ENCODE peak calls at places on chromosomes 6 and 20, in ten cellular contexts. H is SK-N-SH; P is CD8-positive, alpha-beta memory T cell; K is BJ; R is ascending aorta; E is mesenchymal stem cell; F is endodermal cell; L is IMR-90; O is heart right ventricle; J is kidney epithelial cell. U is an unnamed sample. For H3K36me3 and H3K27me3, the result is how much of the 10 kb centered on the place peaks cover.

GRCh38 chr6:42981866-42982265 is 2.5 kb upstream of the PPP2R5D start:
- DNase-seq in F (no peak), R (no peak), K (no peak), L (no peak), H (no peak), J (no peak), O (no peak), P (no peak), E (no peak), U (no peak)

GRCh38 chr6:128057541-128058335 is 156.9 kb upstream of the THEMIS start:
- DNase-seq in E (peak), K (peak), R (no peak), F (no peak), P (no peak), H (no peak), L (peak), O (no peak), J (no peak), U (peak)

GRCh38 chr6:17240803-17241500 is 40.2 kb upstream of the RBM24 start:
- DNase-seq in H (no peak), F (no peak), E (no peak), J (no peak), L (no peak), R (no peak), O (no peak), K (no peak), P (no peak), U (no peak)

GRCh38 chr20:53033176-53033575 is 61.0 kb downstream of the TSHZ2 start:
- DNase-seq in P (no peak), F (no peak), L (no peak), K (no peak), E (no peak), J (no peak), O (no peak), H (no peak), R (no peak), U (no peak)

GRCh38 chr6:64224819-64225218 is 589.2 kb downstream of the PHF3 start:
- DNase-seq in J (no peak), F (no peak), K (no peak), P (no peak), E (no peak), H (no peak), R (no peak), O (peak), L (peak), U (no peak)

GRCh38 chr20:49695830-49696229 is 17.8 kb downstream of the B4GALT5 start:
- DNase-seq in F (no peak), P (no peak), K (no peak), J (no peak), E (no peak), L (no peak), O (no peak), R (no peak), H (no peak), U (no peak)

GRCh38 chr20:12207875-12208274 is 290.2 kb downstream of the BTBD3 start:
- DNase-seq in K (no peak), H (peak), F (peak), R (no peak), J (peak), L (peak), E (peak), P (no peak), O (peak), U (peak)

GRCh38 chr6:47042238-47042843 is at the start of gene ADGRF1:
- DNase-seq in O (no peak), J (peak), H (no peak), K (no peak), R (no peak), E (no peak), F (no peak), L (no peak), P (no peak), U (no peak)

GRCh38 chr6:90397929-90398674 is 101.5 kb upstream of the BACH2 start:
- DNase-seq in H (peak), F (peak), L (peak), J (no peak), O (no peak), E (peak), P (peak), K (no peak), R (no peak), U (peak)

GRCh38 chr6:33861722-33862121 is 57.9 kb upstream of the MLN start:
- DNase-seq in H (no peak), K (no peak), P (no peak), E (no peak), F (no peak), J (no peak), O (no peak), R (no peak), L (no peak), U (no peak)

GRCh38 chr6:27556406-27556805 is 83.5 kb upstream of the ZNF184 start:
- DNase-seq in O (no peak), H (no peak), J (no peak), P (no peak), R (no peak), E (no peak), K (no peak), L (no peak), F (no peak), U (no peak)

GRCh38 chr20:64156136-64156885 is 7.9 kb upstream of the MYT1 start:
- DNase-seq in F (no peak), E (no peak), O (no peak), J (no peak), K (no peak), L (no peak), H (peak), R (no peak), P (no peak), U (no peak)

GRCh38 chr20:1819311-1820136 is 75.7 kb upstream of the SIRPA start:
- DNase-seq in L (no peak), H (no peak), O (no peak), K (no peak), J (no peak), R (peak), E (no peak), P (no peak), F (peak), U (no peak)

GRCh38 chr6:43428112-43428570 is 800 bp downstream of the ABCC10 start:
- DNase-seq in F (no peak), H (no peak), E (no peak), O (no peak), P (no peak), J (no peak), L (no peak), K (no peak), R (peak), U (no peak)

GRCh38 chr20:49400904-49401303 is 81.6 kb downstream of the KCNB1 start:
- DNase-seq in H (no peak), F (no peak), K (no peak), L (peak), R (no peak), P (no peak), E (peak), O (peak), J (no peak), U (no peak)

GRCh38 chr20:62304331-62305148 is 1.7 kb downstream of the ADRM1 start:
- DNase-seq in H (no peak), R (no peak), J (no peak), K (no peak), L (no peak), O (no peak), F (no peak), P (no peak), E (no peak), U (no peak)

GRCh38 chr20:32205502-32206382 is 1.8 kb downstream of the PLAGL2 start:
- DNase-seq in O (no peak), F (no peak), H (peak), L (peak), J (no peak), K (no peak), E (peak), R (no peak), P (no peak), U (no peak)

GRCh38 chr20:23260181-23260840 is 90.3 kb upstream of the NXT1 start:
- DNase-seq in P (no peak), O (no peak), R (no peak), J (no peak), H (no peak), K (no peak), F (no peak), L (no peak), E (no peak), U (no peak)

GRCh38 chr6:73058736-73059135 is 166.6 kb downstream of the KHDC1L start:
- DNase-seq in J (no peak), K (peak), F (no peak), L (no peak), E (no peak), R (no peak), P (no peak), H (no peak), O (no peak), U (no peak)

GRCh38 chr20:49951160-49951559 is 15.0 kb downstream of the RNF114 start:
- DNase-seq in K (no peak), J (no peak), O (no peak), R (no peak), E (peak), H (no peak), F (no peak), L (peak), P (no peak), U (no peak)

GRCh38 chr6:30793521-30794194 is 49.3 kb upstream of the IER3 start:
- DNase-seq in F (no peak), L (peak), E (peak), H (no peak), J (no peak), O (no peak), R (no peak), K (no peak), P (peak), U (peak)

GRCh38 chr6:86453232-86453631 is 484.1 kb upstream of the HTR1E start:
- DNase-seq in E (no peak), O (no peak), L (no peak), H (no peak), P (no peak), R (no peak), F (no peak), K (no peak), J (no peak), U (no peak)

GRCh38 chr6:13624871-13625288 is 9.7 kb downstream of the NOL7 start:
- DNase-seq in L (peak), K (no peak), E (peak), P (peak), O (no peak), J (no peak), H (peak), R (no peak), F (peak), U (peak)

GRCh38 chr6:31574106-31575061 is 981 bp upstream of the TNF start:
- DNase-seq in K (no peak), L (no peak), E (no peak), J (no peak), F (peak), H (no peak), R (no peak), P (no peak), O (no peak), U (no peak)

GRCh38 chr6:106167105-106167814 is 81.1 kb downstream of the PRDM1 start:
- DNase-seq in R (no peak), K (no peak), J (no peak), F (peak), P (no peak), L (no peak), O (no peak), H (no peak), E (no peak), U (no peak)

GRCh38 chr20:64030371-64031134 is 5.4 kb upstream of the C20orf204 start:
- DNase-seq in H (no peak), K (no peak), F (no peak), J (no peak), R (no peak), O (no peak), E (no peak), P (no peak), L (no peak), U (no peak)

DNA sequence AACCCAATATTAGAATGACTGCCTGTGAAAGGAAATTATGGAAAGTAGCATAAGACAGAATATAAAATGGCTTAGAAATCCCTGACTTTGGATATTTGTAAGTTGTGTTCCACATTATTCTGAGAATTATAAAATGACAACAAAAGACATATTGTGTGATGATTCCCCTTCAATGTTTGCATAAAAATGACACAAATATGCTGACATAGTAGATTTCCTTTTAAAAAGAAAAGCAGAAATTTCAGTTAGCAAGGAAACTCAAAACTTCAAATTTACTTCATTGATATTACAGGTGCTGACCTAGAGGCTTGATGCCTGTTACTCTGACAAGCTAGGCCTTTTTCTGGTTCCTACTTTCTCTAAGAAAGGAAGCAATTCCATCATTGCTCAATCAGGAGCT is 816.9 kb upstream of the HS3ST5 start:
- DNase-seq in E (no peak), F (no peak), O (no peak), L (no peak), H (no peak), K (no peak), P (no peak), R (no peak), J (no peak), U (no peak)
- H3K36me3 ChIP-seq in E (under half), F (under half), O (under half), L (under half), H (under half), K (under half), P (under half), R (under half), J (under half), U (under half)

GRCh38 chr20:24443436-24443835 is 26.0 kb upstream of the SYNDIG1 start:
- DNase-seq in F (peak), R (peak), H (no peak), P (no peak), J (no peak), E (no peak), K (no peak), O (no peak), L (no peak), U (no peak)
- H3K27me3 ChIP-seq in F (under half), R (under half), H (under half), P (under half), J (under half), E (under half), K (under half), O (under half), L (under half), U (under half)

DNA sequence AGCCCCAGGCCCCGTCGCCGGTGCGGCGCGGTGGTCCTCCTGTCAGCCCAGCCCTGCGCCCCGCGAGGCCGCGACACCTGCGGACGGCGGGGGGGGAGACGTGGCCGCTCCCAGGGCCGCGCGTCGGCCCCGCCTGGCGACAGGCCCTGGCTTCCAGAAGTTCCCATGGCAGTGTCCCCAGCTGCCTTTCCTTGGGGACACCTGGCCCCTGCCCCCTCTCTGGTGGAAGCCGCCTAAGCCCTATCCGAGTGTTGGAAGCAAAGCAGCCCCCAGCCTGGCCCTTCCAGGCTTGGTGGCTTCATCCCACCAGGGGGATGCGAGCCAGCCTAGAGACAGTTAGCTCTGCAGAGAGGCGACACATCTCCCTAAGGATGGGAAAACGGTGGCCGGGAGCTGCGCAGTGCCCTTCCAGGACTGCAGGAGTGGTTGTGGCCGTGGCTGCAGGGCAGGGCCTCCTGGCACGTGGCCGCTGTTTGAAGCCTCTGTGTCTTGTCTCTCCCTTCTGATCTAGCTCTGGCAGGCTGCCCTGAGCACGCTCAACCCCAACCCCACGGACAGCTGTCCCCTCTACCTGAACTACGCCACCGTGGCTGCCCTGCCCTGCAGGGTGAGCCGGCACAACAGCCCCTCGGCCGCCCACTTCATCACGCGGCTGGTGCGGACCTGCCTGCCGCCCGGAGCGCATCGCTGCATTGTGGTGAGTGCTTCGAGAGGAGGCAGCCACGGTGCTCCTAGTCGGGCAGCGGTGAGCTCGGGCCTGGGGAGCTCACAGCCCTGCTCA is 816 bp downstream of the NPEPL1 start:
- DNase-seq in K (no peak), L (no peak), P (peak), F (peak), R (no peak), E (peak), O (no peak), H (no peak), J (no peak), U (no peak)
- H3K4me3 ChIP-seq in K (peak), L (peak), P (peak), F (no peak), R (peak), E (peak), O (peak), H (no peak), J (peak), U (peak)

DNA sequence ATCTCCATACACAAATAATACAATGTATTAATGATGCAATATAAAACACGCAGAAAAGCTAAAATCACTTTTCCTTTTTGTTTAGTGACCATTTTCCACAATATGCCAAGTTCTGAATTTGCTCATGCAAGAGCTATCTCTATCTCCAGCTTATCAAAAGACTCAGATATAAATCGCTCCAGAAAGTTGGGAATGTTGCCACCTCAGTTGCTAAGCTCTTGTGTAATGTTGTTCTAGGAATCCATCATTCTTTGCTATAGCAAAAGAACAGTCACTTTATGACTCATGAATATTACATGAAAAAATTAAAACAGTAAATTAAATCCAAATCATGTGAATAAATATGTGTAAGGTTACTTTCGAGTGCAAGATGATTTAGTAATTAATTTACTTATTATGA is 8.7 kb downstream of the PLAGL1 start:
- DNase-seq in E (no peak), H (no peak), J (no peak), F (no peak), P (no peak), O (no peak), L (peak), K (no peak), R (no peak), U (peak)
- H3K36me3 ChIP-seq in E (under half), H (under half), J (under half), F (under half), P (under half), O (under half), L (under half), K (under half), R (under half), U (under half)

DNA sequence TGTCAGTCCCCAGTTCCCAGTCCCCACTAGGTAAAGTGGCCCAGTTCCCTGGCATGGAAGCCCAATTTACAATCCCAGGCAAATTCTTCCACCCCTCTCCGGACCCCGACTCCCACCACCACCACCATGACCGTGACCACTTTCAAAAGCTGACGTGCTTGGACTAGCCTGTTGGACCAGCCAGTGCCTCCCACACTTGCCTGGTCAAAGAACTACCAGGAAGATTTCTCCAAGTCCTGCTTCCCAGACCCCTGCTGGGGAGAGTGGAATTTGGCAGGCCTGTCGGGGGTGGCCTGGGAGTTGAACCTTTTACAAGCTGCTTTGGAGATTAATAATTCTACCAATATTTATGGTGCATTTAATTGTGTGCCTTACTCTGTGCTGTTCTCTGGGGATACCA is 1.4 kb upstream of the PTPRT start:
- DNase-seq in H (no peak), K (no peak), F (peak), L (no peak), P (no peak), O (no peak), E (no peak), R (no peak), J (no peak), U (no peak)
- H3K27me3 ChIP-seq in H (under half), K (under half), F (half or more), L (under half), P (under half), O (half or more), E (under half), R (under half), J (under half), U (under half)

GRCh38 chr6:50821431-50822077 is 2.9 kb downstream of the TFAP2B start:
- DNase-seq in J (no peak), F (peak), R (no peak), E (no peak), K (no peak), L (no peak), H (peak), P (no peak), O (no peak), U (no peak)
- H3K4me3 ChIP-seq in J (peak), F (peak), R (no peak), E (no peak), K (no peak), L (no peak), H (peak), P (no peak), O (no peak), U (no peak)

GRCh38 chr20:38066969-38067716 is 33.6 kb downstream of the RPRD1B start:
- DNase-seq in H (no peak), L (no peak), O (peak), E (no peak), R (no peak), K (no peak), P (no peak), F (no peak), J (no peak), U (no peak)
- H3K36me3 ChIP-seq in H (half or more), L (under half), O (half or more), E (half or more), R (under half), K (under half), P (under half), F (half or more), J (under half), U (half or more)